ENCODE peak calls at places on chromosomes 13 and 19, in nine cellular contexts. O, Z, I, H, C, Y, G, K and U are unnamed samples.
A peak's percentile ranks its signal among the peaks of the same experiment; 100 is the strongest.

GRCh38 chr13:34303346-34303745 is 485.4 kb downstream of the RFC3 start:
- DNase-seq in O (no peak), Z (no peak), I (no peak), H (no peak), C (no peak), Y (no peak), G (no peak), K (no peak), U (peak; percentile 31)

GRCh38 chr19:55305491-55305890 is 19.6 kb downstream of the TMEM150B start:
- DNase-seq in O (no peak), Z (peak; percentile 85), I (no peak), H (peak; percentile 88), C (no peak), Y (no peak), G (no peak), K (no peak), U (peak; percentile 39)

GRCh38 chr19:40321566-40322270 is 26.5 kb downstream of the C19orf47 start:
- DNase-seq in O (no peak), Z (no peak), I (no peak), H (no peak), C (no peak), Y (no peak), G (no peak), K (no peak), U (no peak)

GRCh38 chr13:39244561-39245230 is 206.4 kb downstream of the NHLRC3 start:
- DNase-seq in O (no peak), Z (no peak), I (no peak), H (no peak), C (no peak), Y (no peak), G (no peak), K (no peak), U (no peak)

GRCh38 chr19:21460686-21461085 is 44.7 kb upstream of the ZNF429 start:
- DNase-seq in O (no peak), Z (no peak), I (no peak), H (no peak), C (no peak), Y (no peak), G (no peak), K (no peak), U (no peak)

GRCh38 chr13:72648513-72649065 is 78.8 kb downstream of the MZT1 start:
- DNase-seq in O (no peak), Z (no peak), I (no peak), H (peak; percentile 68), C (peak; percentile 1), Y (no peak), G (no peak), K (no peak), U (no peak)

GRCh38 chr19:13051581-13052165 is 51.0 kb downstream of the LYL1 start:
- DNase-seq in O (peak; percentile 76), Z (peak; percentile 81), I (peak; percentile 54), H (peak; percentile 95), C (no peak), Y (no peak), G (peak; percentile 67), K (no peak), U (peak; percentile 88)

GRCh38 chr13:49731766-49732165 is 40.5 kb upstream of the EBPL start:
- DNase-seq in O (no peak), Z (no peak), I (no peak), H (no peak), C (no peak), Y (no peak), G (no peak), K (no peak), U (no peak)

GRCh38 chr13:74555291-74556001 is 421.2 kb upstream of the KLF12 start:
- DNase-seq in O (no peak), Z (no peak), I (no peak), H (no peak), C (no peak), Y (no peak), G (no peak), K (no peak), U (no peak)

GRCh38 chr13:20197361-20197834 is 4.7 kb upstream of the GJB2 start:
- DNase-seq in O (no peak), Z (peak; percentile 37), I (peak; percentile 41), H (peak; percentile 53), C (peak; percentile 64), Y (peak; percentile 36), G (no peak), K (no peak), U (no peak)

GRCh38 chr13:24083722-24084421 is 76.6 kb upstream of the SPATA13 start:
- DNase-seq in O (no peak), Z (no peak), I (no peak), H (no peak), C (no peak), Y (no peak), G (no peak), K (no peak), U (no peak)

GRCh38 chr19:34430738-34431625 is 2.8 kb downstream of the UBA2 start:
- DNase-seq in O (no peak), Z (peak; percentile 76), I (peak; percentile 57), H (peak; percentile 83), C (peak; percentile 35), Y (peak; percentile 28), G (no peak), K (no peak), U (no peak)

GRCh38 chr13:45770886-45771285 is 68.8 kb downstream of the CBY2 start:
- DNase-seq in O (no peak), Z (no peak), I (no peak), H (no peak), C (no peak), Y (no peak), G (no peak), K (no peak), U (no peak)

GRCh38 chr19:12987781-12988180 is 7.5 kb upstream of the NFIX start:
- DNase-seq in O (no peak), Z (no peak), I (no peak), H (no peak), C (no peak), Y (no peak), G (no peak), K (no peak), U (no peak)

GRCh38 chr19:53981408-53981998 is 9.9 kb upstream of the CACNG6 start:
- DNase-seq in O (no peak), Z (no peak), I (no peak), H (peak; percentile 61), C (no peak), Y (no peak), G (no peak), K (no peak), U (no peak)

DNA sequence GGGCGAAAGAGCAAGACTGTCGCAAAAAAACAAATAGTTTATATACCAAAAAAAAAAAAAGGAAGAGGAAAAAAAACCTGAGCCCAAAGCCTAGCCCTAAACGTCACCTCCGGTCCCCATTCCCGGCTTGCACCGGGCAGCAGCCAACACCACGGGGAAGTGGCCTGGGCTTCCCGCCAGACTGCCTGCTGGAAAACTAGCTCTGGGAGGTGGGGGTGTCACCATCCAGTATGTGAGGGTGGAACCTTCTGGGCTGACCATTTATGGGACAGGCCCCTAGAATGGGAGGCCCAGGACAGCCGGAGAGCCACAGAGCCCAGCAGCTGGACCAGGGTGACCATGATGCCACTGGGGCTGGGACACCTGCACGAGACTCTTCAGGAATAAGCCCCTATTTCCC is 37.3 kb downstream of the IL12RB1 start:
- DNase-seq in O (peak; percentile 57), Z (no peak), I (no peak), H (no peak), C (no peak), Y (no peak), G (peak; percentile 64), K (peak; percentile 84), U (peak; percentile 92)
- TF ChIP-seq POLR2AphosphoS5 in O (no peak), Z (no peak), I (no peak), H (no peak), C (no peak), Y (no peak), G (no peak), K (peak; percentile 79), U (peak; percentile 61)

GRCh38 chr19:46299695-46300094 is 2.9 kb downstream of the HIF3A start:
- DNase-seq in O (peak; percentile 26), Z (no peak), I (no peak), H (no peak), C (no peak), Y (no peak), G (no peak), K (no peak), U (no peak)
- H3K27ac ChIP-seq in O (peak overlapping the region; percentile 92), Z (no peak overlapping the region), I (no peak overlapping the region), H (no peak overlapping the region), C (peak overlapping the region; percentile 19), Y (no peak overlapping the region), G (peak overlapping the region; percentile 83), K (peak overlapping the region; percentile 84), U (peak overlapping the region; percentile 91)

GRCh38 chr19:15250635-15250993 is 18.4 kb upstream of the EPHX3 start:
- DNase-seq in O (no peak), Z (no peak), I (no peak), H (no peak), C (no peak), Y (no peak), G (no peak), K (no peak), U (no peak)
- H3K4me1 ChIP-seq in O (peaks cover 59% of the 10 kb centered on the region), Z (peaks cover 11% of the 10 kb centered on the region), I (peaks cover 40% of the 10 kb centered on the region), H (peaks cover 6% of the 10 kb centered on the region), C (peaks cover 14% of the 10 kb centered on the region), Y (no peaks in the 10 kb centered on the region), G (peaks cover 39% of the 10 kb centered on the region), K (peaks cover 85% of the 10 kb centered on the region), U (peaks cover 83% of the 10 kb centered on the region)

GRCh38 chr13:25764378-25764777 is 287.4 kb downstream of the SHISA2 start:
- DNase-seq in O (no peak), Z (no peak), I (no peak), H (peak; percentile 57), C (no peak), Y (no peak), G (no peak), K (no peak), U (no peak)

GRCh38 chr13:25761041-25761440 is 290.8 kb downstream of the SHISA2 start:
- DNase-seq in O (no peak), Z (no peak), I (no peak), H (no peak), C (no peak), Y (no peak), G (no peak), K (no peak), U (no peak)

GRCh38 chr13:25762288-25762687 is 289.5 kb downstream of the SHISA2 start:
- DNase-seq in O (no peak), Z (no peak), I (no peak), H (no peak), C (no peak), Y (no peak), G (no peak), K (no peak), U (no peak)

GRCh38 chr13:25766576-25766975 is 285.2 kb downstream of the SHISA2 start:
- DNase-seq in O (no peak), Z (no peak), I (no peak), H (no peak), C (no peak), Y (no peak), G (no peak), K (no peak), U (no peak)

DNA sequence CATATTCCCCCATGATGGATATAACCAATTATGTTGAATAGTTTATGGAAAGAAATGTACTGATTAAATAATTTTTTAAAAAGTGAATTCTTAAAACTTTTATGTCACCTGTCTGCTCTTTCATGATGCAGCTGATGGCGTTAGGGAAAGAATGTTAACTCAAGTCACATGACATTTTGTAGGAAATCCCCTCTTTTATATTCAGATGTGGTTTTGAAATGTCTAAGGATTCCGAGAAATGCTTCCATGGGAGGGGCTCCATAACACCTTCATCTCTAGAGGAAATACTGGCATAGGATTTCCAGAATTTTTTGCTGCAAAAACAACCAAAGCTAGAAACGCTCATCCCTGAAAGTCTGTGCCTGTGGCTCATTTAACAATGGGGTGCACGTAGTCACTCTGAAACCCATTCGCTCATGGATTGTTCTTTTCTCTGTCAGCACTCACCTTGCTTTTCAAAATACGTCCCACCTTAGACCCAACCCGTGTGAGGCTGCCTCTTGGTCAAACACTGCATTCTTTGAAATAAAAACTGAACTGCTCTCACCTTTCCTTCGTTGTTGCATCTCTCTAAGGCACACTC is 288.9 kb downstream of the SHISA2 start:
- DNase-seq in O (no peak), Z (no peak), I (no peak), H (no peak), C (no peak), Y (no peak), G (no peak), K (no peak), U (no peak)
- TF ChIP-seq POLR2AphosphoS5 in O (no peak), Z (no peak), I (no peak), H (no peak), C (no peak), Y (no peak), G (no peak), K (no peak), U (no peak)